ENCODE peak calls at places on chromosome 3, in seven cellular contexts. R is DND-41; Z is CD8-positive, alpha-beta T cell; M is psoas muscle; B is SK-N-SH; U is fibroblast of lung; N is kidney epithelial cell. I is an unnamed sample.

GRCh38 chr3:39251576-39251975 is 28.3 kb downstream of the CX3CR1 start:
- DNase-seq in R (no peak), Z (no peak), M (no peak), B (no peak), U (no peak), N (no peak), I (no peak)

GRCh38 chr3:46615976-46616375 is 3.7 kb downstream of the FAM240A start:
- DNase-seq in R (no peak), Z (no peak), M (no peak), B (no peak), U (no peak), N (no peak), I (no peak)

GRCh38 chr3:159185443-159186050 is 383.7 kb downstream of the MFSD1 start:
- DNase-seq in R (no peak), Z (no peak), M (no peak), B (no peak), U (no peak), N (no peak), I (peak; percentile 49)

GRCh38 chr3:59809016-59809415 is 759.2 kb upstream of the CFAP20DC start:
- DNase-seq in R (no peak), Z (no peak), M (no peak), B (no peak), U (peak; percentile 89), N (peak; percentile 41), I (no peak)

GRCh38 chr3:111485086-111485485 is 56.9 kb upstream of the CD96 start:
- DNase-seq in R (no peak), Z (no peak), M (no peak), B (no peak), U (no peak), N (no peak), I (no peak)

GRCh38 chr3:194849166-194849875 is 163.6 kb downstream of the FAM43A start:
- DNase-seq in R (no peak), Z (no peak), M (no peak), B (no peak), U (no peak), N (no peak), I (no peak)

GRCh38 chr3:156483426-156483825 is 71.5 kb downstream of the SSR3 start:
- DNase-seq in R (no peak), Z (no peak), M (no peak), B (no peak), U (peak; percentile 92), N (peak; percentile 54), I (peak; percentile 83)

GRCh38 chr3:133213942-133214341 is 175.8 kb downstream of the TMEM108 start:
- DNase-seq in R (no peak), Z (no peak), M (no peak), B (no peak), U (no peak), N (no peak), I (no peak)

GRCh38 chr3:3200632-3201212 is 21.2 kb upstream of the CRBN start:
- DNase-seq in R (peak; percentile 30), Z (no peak), M (no peak), B (peak; percentile 38), U (peak; percentile 67), N (peak; percentile 25), I (peak; percentile 14)

GRCh38 chr3:3191675-3192480 is 12.4 kb upstream of the CRBN start:
- DNase-seq in R (no peak), Z (no peak), M (no peak), B (no peak), U (peak; percentile 43), N (no peak), I (no peak)

GRCh38 chr3:3192481-3192764 is 12.9 kb upstream of the CRBN start:
- DNase-seq in R (no peak), Z (no peak), M (no peak), B (no peak), U (no peak), N (no peak), I (no peak)

GRCh38 chr3:3201584-3201983 is 22.1 kb upstream of the CRBN start:
- DNase-seq in R (no peak), Z (no peak), M (no peak), B (no peak), U (no peak), N (no peak), I (peak; percentile 26)

DNA sequence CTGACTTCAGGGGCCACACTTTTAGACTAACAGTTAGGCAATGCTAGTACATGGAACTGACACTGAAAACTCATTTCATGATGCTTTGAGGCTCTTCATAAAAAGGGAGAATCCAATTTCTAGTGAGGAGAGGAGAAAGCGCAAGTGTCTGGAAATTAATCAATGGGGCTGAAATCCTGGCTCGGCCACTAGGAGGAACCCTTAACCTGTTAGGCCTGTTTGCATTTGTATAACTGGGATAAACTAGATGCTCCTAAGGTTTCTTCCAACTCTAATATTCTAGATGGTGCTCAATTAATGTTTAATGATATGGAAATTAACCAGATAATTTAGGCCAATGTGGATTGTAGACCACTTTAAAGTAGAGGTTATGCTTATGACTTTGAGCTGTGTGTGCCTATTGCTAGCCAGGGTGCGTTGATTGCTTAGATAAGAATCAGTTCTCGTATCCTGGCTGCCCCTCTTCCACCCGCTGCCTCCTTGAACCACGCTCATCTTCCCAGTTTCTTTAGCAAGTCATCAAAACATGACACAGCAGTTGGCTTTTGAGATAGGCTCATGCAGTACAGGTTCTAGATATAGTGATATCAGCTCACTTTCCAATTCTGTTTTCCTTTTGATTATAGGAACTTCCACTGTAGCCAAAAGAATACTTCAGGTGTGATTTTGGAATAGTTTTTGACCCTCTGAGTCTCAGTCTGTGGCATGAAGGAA is 16.8 kb upstream of the CRBN start:
- DNase-seq in R (peak; percentile 14), Z (no peak), M (no peak), B (peak; percentile 6), U (peak; percentile 10), N (no peak), I (no peak)
- TF ChIP-seq CTCF in R (peak; percentile 59), Z (no peak), M (peak; percentile 17), B (peak; percentile 56), U (peak; percentile 32), N (peak; percentile 67), I (peak; percentile 65)

GRCh38 chr3:93981649-93982048 is 1.7 kb downstream of the ARL13B start:
- DNase-seq in R (no peak), Z (no peak), M (no peak), B (no peak), U (no peak), N (no peak), I (no peak)
- H3K4me3 ChIP-seq in R (peak overlapping the region; percentile 94), Z (no peak overlapping the region), M (no peak overlapping the region), B (peak overlapping the region; percentile 5), U (no peak overlapping the region), N (no peak overlapping the region), I (no peak overlapping the region)

GRCh38 chr3:13282986-13283876 is 136.9 kb downstream of the NUP210 start:
- DNase-seq in R (peak; percentile 50), Z (no peak), M (no peak), B (peak; percentile 91), U (peak; percentile 21), N (no peak), I (no peak)
- TF ChIP-seq CTCF in R (peak; percentile 34), Z (no peak), M (peak; percentile 36), B (no peak), U (peak; percentile 8), N (peak; percentile 34), I (no peak)

DNA sequence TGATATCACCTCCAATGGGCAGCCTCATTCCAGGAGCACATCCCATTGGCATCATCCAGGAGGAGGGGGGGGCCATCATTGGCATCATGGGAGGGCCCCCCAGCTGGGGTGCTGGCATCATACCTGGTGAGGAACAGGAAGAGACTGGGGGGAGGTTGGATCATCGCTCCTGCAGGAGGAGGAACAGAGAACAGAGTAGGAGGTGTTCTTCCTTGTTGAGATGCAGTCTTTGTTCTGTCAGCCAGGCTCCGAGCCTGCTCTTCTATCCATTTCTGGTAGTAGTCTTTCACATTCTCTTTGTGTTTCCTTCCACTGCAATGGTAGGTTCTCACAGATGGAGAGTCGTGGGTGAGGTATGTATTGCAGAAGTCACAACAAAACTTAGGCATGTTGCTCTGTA is 16.7 kb upstream of the ERICH6 start:
- DNase-seq in R (no peak), Z (no peak), M (no peak), B (no peak), U (no peak), N (no peak), I (no peak)
- H3K4me3 ChIP-seq in R (no peak overlapping the region), Z (no peak overlapping the region), M (no peak overlapping the region), B (no peak overlapping the region), U (no peak overlapping the region), N (no peak overlapping the region), I (no peak overlapping the region)

I was measured in GM06990.